ENCODE peak calls at places on chromosomes 13 and 19, in four cellular contexts. One of them, this sample, is unnamed.
A peak's percentile ranks its signal among the peaks of the same experiment; 100 is the strongest.

GRCh38 chr13:52665325-52665724 is 12.7 kb downstream of the SUGT1 start:
- DNase-seq in WTC11: no peak
- DNase-seq in K562: no peak
- DNase-seq in HepG2: peak; percentile 15
- DNase-seq in this sample: peak; percentile 7

GRCh38 chr13:103036268-103036667 is 29.9 kb downstream of the SLC10A2 start:
- DNase-seq in WTC11: no peak
- DNase-seq in K562: no peak
- DNase-seq in HepG2: no peak
- DNase-seq in this sample: no peak

GRCh38 chr13:36965767-36966166 is 33.4 kb downstream of the ALG5 start:
- DNase-seq in WTC11: no peak
- DNase-seq in K562: no peak
- DNase-seq in HepG2: no peak
- DNase-seq in this sample: no peak

GRCh38 chr13:40776681-40777165 is 5.7 kb upstream of the MRPS31 start:
- DNase-seq in WTC11: no peak
- DNase-seq in K562: peak; percentile 32
- DNase-seq in HepG2: no peak
- DNase-seq in this sample: no peak

GRCh38 chr19:14300281-14300680 is 81.0 kb upstream of the ADGRE5 start:
- DNase-seq in WTC11: peak; percentile 59
- DNase-seq in K562: peak; percentile 39
- DNase-seq in HepG2: no peak
- DNase-seq in this sample: no peak

GRCh38 chr19:48400018-48400742 is 6.7 kb downstream of the GRIN2D start:
- DNase-seq in WTC11: peak; percentile 90
- DNase-seq in K562: peak; percentile 85
- DNase-seq in HepG2: peak; percentile 50
- DNase-seq in this sample: peak; percentile 89

GRCh38 chr13:31946091-31946770 is 85.3 kb upstream of the FRY start:
- DNase-seq in WTC11: no peak
- DNase-seq in K562: no peak
- DNase-seq in HepG2: no peak
- DNase-seq in this sample: no peak

GRCh38 chr19:2180114-2180513 is 16.4 kb downstream of the DOT1L start:
- DNase-seq in WTC11: no peak
- DNase-seq in K562: no peak
- DNase-seq in HepG2: no peak
- DNase-seq in this sample: no peak

GRCh38 chr13:95300625-95301134 is 571 bp downstream of the ABCC4 start:
- DNase-seq in WTC11: peak; percentile 50
- DNase-seq in K562: peak; percentile 78
- DNase-seq in HepG2: peak; percentile 16
- DNase-seq in this sample: peak; percentile 71

DNA sequence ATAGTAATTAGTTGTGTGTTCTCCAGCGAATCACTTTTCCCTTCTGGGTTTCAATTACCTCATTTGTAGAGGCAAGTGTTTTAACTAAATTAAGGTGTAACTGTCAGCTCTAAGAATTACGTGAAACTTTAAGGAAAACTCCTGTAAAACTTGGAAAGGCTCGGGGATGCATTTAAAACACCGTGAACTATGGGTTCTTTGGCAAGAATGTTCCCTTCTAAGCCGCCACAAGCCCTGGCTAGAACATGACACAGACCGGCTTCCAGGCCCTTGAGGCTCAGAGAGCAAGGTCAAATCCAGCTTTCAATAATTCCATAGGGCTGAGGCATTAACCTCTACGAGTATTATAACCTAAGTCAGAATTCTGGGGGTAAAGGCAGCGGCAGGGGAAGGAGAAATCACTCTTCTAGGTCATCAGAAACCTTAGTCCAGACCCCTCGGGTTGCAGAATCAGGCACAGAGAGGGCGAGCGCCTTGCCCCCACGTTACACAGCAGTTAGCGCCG is 662 bp downstream of the VWA8 start:
- DNase-seq in WTC11: no peak
- DNase-seq in K562: peak; percentile 40
- DNase-seq in HepG2: peak; percentile 46
- DNase-seq in this sample: no peak
- TF ChIP-seq NR3C1 in WTC11: no peak
- TF ChIP-seq NR3C1 in K562: no peak
- TF ChIP-seq NR3C1 in HepG2: no peak
- TF ChIP-seq NR3C1 in this sample: no peak

GRCh38 chr13:30362869-30363268 is 55.5 kb upstream of the KATNAL1 start:
- DNase-seq in WTC11: no peak
- DNase-seq in K562: peak; percentile 69
- DNase-seq in HepG2: no peak
- DNase-seq in this sample: no peak

GRCh38 chr13:30363725-30364124 is 56.4 kb upstream of the KATNAL1 start:
- DNase-seq in WTC11: no peak
- DNase-seq in K562: peak; percentile 74
- DNase-seq in HepG2: no peak
- DNase-seq in this sample: no peak

GRCh38 chr13:30364133-30364532 is 56.8 kb upstream of the KATNAL1 start:
- DNase-seq in WTC11: no peak
- DNase-seq in K562: peak; percentile 47
- DNase-seq in HepG2: no peak
- DNase-seq in this sample: no peak

GRCh38 chr13:30366083-30366482 is 56.2 kb upstream of the UBE2L5 start:
- DNase-seq in WTC11: no peak
- DNase-seq in K562: no peak
- DNase-seq in HepG2: no peak
- DNase-seq in this sample: no peak

GRCh38 chr13:30364876-30365275 is 57.4 kb upstream of the UBE2L5 start:
- DNase-seq in WTC11: no peak
- DNase-seq in K562: no peak
- DNase-seq in HepG2: no peak
- DNase-seq in this sample: no peak
- TF ChIP-seq HMGXB4 in WTC11: no peak
- TF ChIP-seq HMGXB4 in K562: no peak
- TF ChIP-seq HMGXB4 in HepG2: no peak
- TF ChIP-seq HMGXB4 in this sample: no peak

GRCh38 chr19:31562916-31563626 is 213.8 kb upstream of the TSHZ3 start:
- DNase-seq in WTC11: no peak
- DNase-seq in K562: no peak
- DNase-seq in HepG2: no peak
- DNase-seq in this sample: no peak

GRCh38 chr19:31560771-31561080 is 211.5 kb upstream of the TSHZ3 start:
- DNase-seq in WTC11: no peak
- DNase-seq in K562: no peak
- DNase-seq in HepG2: no peak
- DNase-seq in this sample: no peak

GRCh38 chr19:31559494-31559893 is 210.3 kb upstream of the TSHZ3 start:
- DNase-seq in WTC11: no peak
- DNase-seq in K562: no peak
- DNase-seq in HepG2: no peak
- DNase-seq in this sample: no peak

GRCh38 chr19:31555634-31556215 is 206.5 kb upstream of the TSHZ3 start:
- DNase-seq in WTC11: no peak
- DNase-seq in K562: no peak
- DNase-seq in HepG2: no peak
- DNase-seq in this sample: no peak

DNA sequence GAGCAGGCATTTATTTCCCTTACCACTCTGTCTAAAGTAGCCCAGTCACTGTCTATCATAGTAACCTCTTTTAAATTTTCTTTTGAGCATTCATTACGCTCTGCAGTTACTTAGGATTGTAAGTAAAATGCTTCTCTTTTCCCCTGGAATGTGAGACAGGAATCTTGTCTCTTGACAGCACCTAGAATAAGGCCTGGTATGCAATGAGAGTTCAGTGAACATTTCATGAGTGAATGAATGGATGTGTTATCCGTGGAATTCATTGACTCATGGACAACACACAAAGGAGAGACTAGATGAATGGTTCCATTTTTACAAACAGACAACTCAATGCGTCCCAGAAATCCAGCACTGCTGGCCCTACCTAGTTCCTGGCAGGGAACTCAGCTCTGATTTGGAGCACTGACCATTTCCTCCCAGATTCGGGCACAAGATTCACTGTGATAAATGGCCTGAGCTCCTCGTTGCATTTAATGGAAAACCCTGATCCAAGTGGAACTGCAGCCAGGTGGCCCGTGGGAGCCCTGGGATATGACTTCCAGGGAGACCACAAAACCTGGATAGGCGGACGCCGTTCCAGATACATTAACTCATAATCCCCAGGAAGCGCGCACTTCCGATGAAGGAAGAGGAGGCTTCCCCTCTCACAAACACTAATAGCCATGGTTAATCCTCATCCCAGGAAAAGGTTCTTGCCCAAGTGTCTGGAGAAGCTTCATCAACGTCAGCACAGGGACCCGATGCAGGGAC is 211.0 kb upstream of the TSHZ3 start:
- DNase-seq in WTC11: no peak
- DNase-seq in K562: no peak
- DNase-seq in HepG2: no peak
- DNase-seq in this sample: no peak
- TF ChIP-seq NR3C1 in WTC11: no peak
- TF ChIP-seq NR3C1 in K562: no peak
- TF ChIP-seq NR3C1 in HepG2: no peak
- TF ChIP-seq NR3C1 in this sample: no peak

GRCh38 chr13:67281476-67281875 is 51.3 kb upstream of the PCDH9 start:
- DNase-seq in WTC11: no peak
- DNase-seq in K562: no peak
- DNase-seq in HepG2: no peak
- DNase-seq in this sample: no peak
- TF ChIP-seq HMGXB4 in WTC11: no peak
- TF ChIP-seq HMGXB4 in K562: no peak
- TF ChIP-seq HMGXB4 in HepG2: no peak
- TF ChIP-seq HMGXB4 in this sample: no peak

GRCh38 chr19:50568321-50569022 is at the start of gene LRRC4B:
- DNase-seq in WTC11: peak; percentile 67
- DNase-seq in K562: peak; percentile 65
- DNase-seq in HepG2: no peak
- DNase-seq in this sample: no peak
- TF ChIP-seq NR3C1 in WTC11: no peak
- TF ChIP-seq NR3C1 in K562: no peak
- TF ChIP-seq NR3C1 in HepG2: no peak
- TF ChIP-seq NR3C1 in this sample: no peak

DNA sequence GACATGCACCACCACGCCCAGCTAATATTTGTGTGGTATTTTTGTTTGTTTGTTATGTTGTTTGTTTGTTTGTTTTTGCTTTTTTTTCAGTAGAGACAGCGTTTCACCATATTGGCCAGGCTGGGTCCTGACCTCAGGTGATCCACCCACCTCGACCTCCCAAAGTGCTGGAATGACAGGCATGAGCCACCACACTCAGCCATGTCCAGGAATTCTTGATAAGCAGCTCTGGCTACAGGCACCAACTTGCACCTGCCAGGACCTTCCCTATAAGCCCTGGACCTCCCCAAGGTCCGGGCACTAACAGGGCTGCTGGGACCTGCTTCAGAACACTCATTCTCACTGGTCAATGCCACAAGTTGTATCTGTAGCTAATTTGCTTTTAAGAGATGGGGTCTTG is 48.7 kb downstream of the TINCR start:
- DNase-seq in WTC11: no peak
- DNase-seq in K562: no peak
- DNase-seq in HepG2: no peak
- DNase-seq in this sample: no peak
- TF ChIP-seq HMGXB4 in WTC11: no peak
- TF ChIP-seq HMGXB4 in K562: no peak
- TF ChIP-seq HMGXB4 in HepG2: no peak
- TF ChIP-seq HMGXB4 in this sample: no peak

GRCh38 chr19:7870571-7871279 is 3.5 kb downstream of the PRR36 start:
- DNase-seq in WTC11: peak; percentile 95
- DNase-seq in K562: peak; percentile 98
- DNase-seq in HepG2: peak; percentile 93
- DNase-seq in this sample: no peak
- TF ChIP-seq NR3C1 in WTC11: no peak
- TF ChIP-seq NR3C1 in K562: no peak
- TF ChIP-seq NR3C1 in HepG2: no peak
- TF ChIP-seq NR3C1 in this sample: no peak

This sample was measured in A549.